ENCODE peak calls at places on chromosomes 3 and 15, in six cellular contexts. A is heart left ventricle, R is H1, V is IMR-90, C is uterus, Z is K562. N is an unnamed sample. For H3K9me3, the result is how much of the 10 kb centered on the place peaks cover.

GRCh38 chr3:51819709-51820406 is 40.8 kb upstream of the IQCF6 start:
- DNase-seq in A (no peak), R (peak), V (no peak), C (no peak), Z (peak), N (peak)

GRCh38 chr15:29986946-29987345 is 95.8 kb upstream of the GOLGA8J start:
- DNase-seq in A (no peak), R (no peak), V (no peak), C (no peak), Z (no peak), N (no peak)

GRCh38 chr3:70138606-70139005 is 139.1 kb downstream of the SAMMSON start:
- DNase-seq in A (no peak), R (no peak), V (no peak), C (no peak), Z (no peak), N (no peak)

GRCh38 chr3:11367116-11367781 is 95.1 kb downstream of the ATG7 start:
- DNase-seq in A (peak), R (no peak), V (peak), C (peak), Z (no peak), N (no peak)

GRCh38 chr3:124928333-124929202 is 6.0 kb downstream of the MUC13 start:
- DNase-seq in A (peak), R (peak), V (peak), C (peak), Z (peak), N (no peak)

GRCh38 chr3:129240436-129240835 is 9.0 kb upstream of the COPG1 start:
- DNase-seq in A (peak), R (no peak), V (no peak), C (no peak), Z (no peak), N (no peak)

GRCh38 chr15:27686376-27686775 is 412.7 kb downstream of the OCA2 start:
- DNase-seq in A (no peak), R (no peak), V (peak), C (no peak), Z (no peak), N (no peak)

GRCh38 chr3:68007621-68008226 is 353.3 kb upstream of the SUCLG2 start:
- DNase-seq in A (no peak), R (peak), V (no peak), C (no peak), Z (no peak), N (no peak)

GRCh38 chr15:91561371-91562100 is 292.0 kb upstream of the SLCO3A1 start:
- DNase-seq in A (peak), R (no peak), V (peak), C (peak), Z (no peak), N (no peak)

GRCh38 chr3:127105996-127106855 is 86.7 kb upstream of the PRR23E start:
- DNase-seq in A (no peak), R (no peak), V (no peak), C (no peak), Z (no peak), N (no peak)

GRCh38 chr3:128282392-128283196 is 129.3 kb downstream of the EEFSEC start:
- DNase-seq in A (peak), R (peak), V (peak), C (peak), Z (no peak), N (peak)

GRCh38 chr3:151478376-151478702 is 17.5 kb upstream of the IGSF10 start:
- DNase-seq in A (no peak), R (no peak), V (no peak), C (no peak), Z (no peak), N (no peak)

GRCh38 chr3:30538787-30539186 is 67.6 kb upstream of the TGFBR2 start:
- DNase-seq in A (no peak), R (no peak), V (peak), C (no peak), Z (no peak), N (no peak)

GRCh38 chr15:62430552-62430951 is 265.5 kb upstream of the C2CD4B start:
- DNase-seq in A (no peak), R (no peak), V (no peak), C (no peak), Z (no peak), N (no peak)

GRCh38 chr15:25624504-25625172 is 185.8 kb upstream of the UBE3A start:
- DNase-seq in A (peak), R (no peak), V (no peak), C (no peak), Z (no peak), N (no peak)

GRCh38 chr3:162996368-162996767 is 1499.8 kb downstream of the OTOL1 start:
- DNase-seq in A (no peak), R (no peak), V (no peak), C (no peak), Z (no peak), N (no peak)

GRCh38 chr3:123576119-123576518 is 8.7 kb downstream of the HACD2 start:
- DNase-seq in A (no peak), R (no peak), V (peak), C (no peak), Z (no peak), N (no peak)

GRCh38 chr3:194075802-194076460 is 60.0 kb upstream of the HES1 start:
- DNase-seq in A (no peak), R (no peak), V (no peak), C (no peak), Z (peak), N (no peak)

GRCh38 chr3:82259994-82260393 is 498.5 kb upstream of the GBE1 start:
- DNase-seq in A (no peak), R (no peak), V (no peak), C (no peak), Z (no peak), N (no peak)

GRCh38 chr3:28050895-28051294 is 190.5 kb upstream of the CMC1 start:
- DNase-seq in A (no peak), R (no peak), V (peak), C (no peak), Z (no peak), N (no peak)

GRCh38 chr3:52044869-52045616 is 11.3 kb downstream of the DUSP7 start:
- DNase-seq in A (no peak), R (peak), V (no peak), C (no peak), Z (no peak), N (no peak)

GRCh38 chr3:192168202-192168601 is 559.1 kb downstream of the FGF12 start:
- DNase-seq in A (no peak), R (no peak), V (no peak), C (no peak), Z (no peak), N (no peak)

GRCh38 chr15:48478581-48478980 is 147.4 kb downstream of the DUT start:
- DNase-seq in A (no peak), R (no peak), V (no peak), C (no peak), Z (no peak), N (no peak)

DNA sequence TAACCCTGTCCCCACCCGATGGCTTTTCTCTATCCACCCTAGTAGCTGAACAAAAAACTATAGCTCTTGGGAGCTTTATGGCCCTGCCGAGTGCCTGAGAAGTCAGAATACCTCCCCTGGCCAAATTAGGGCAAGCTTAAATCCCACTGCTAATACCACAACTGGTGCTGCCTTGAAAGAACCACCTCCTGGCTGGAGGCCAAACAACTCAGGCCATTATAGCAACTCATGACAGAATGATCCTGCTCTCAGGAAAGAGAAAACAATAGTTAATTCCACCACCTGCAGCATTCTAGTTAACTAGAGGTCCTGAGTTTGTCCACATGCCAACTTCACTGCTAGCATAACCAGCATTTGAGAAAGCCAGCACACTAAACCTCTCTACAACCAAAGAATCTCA is 123.2 kb downstream of the RTP4 start:
- DNase-seq in A (no peak), R (no peak), V (no peak), C (no peak), Z (no peak), N (peak)
- H3K9me3 ChIP-seq in A (under half), R (under half), V (under half), C (under half), Z (under half), N (under half)

GRCh38 chr15:90071220-90071807 is 31.0 kb downstream of the IDH2 start:
- DNase-seq in A (peak), R (no peak), V (peak), C (peak), Z (peak), N (no peak)

GRCh38 chr15:90067181-90067952 is 34.9 kb downstream of the IDH2 start:
- DNase-seq in A (no peak), R (no peak), V (no peak), C (no peak), Z (no peak), N (no peak)

GRCh38 chr15:90065682-90066049 is 36.6 kb downstream of the IDH2 start:
- DNase-seq in A (no peak), R (no peak), V (no peak), C (no peak), Z (no peak), N (no peak)

GRCh38 chr15:90064931-90065681 is 37.2 kb downstream of the IDH2 start:
- DNase-seq in A (peak), R (no peak), V (no peak), C (peak), Z (no peak), N (no peak)

GRCh38 chr15:90067953-90068613 is 34.2 kb downstream of the IDH2 start:
- DNase-seq in A (no peak), R (no peak), V (no peak), C (no peak), Z (no peak), N (no peak)
- TF ChIP-seq POLR2A in A (no peak), R (no peak), V (no peak), C (no peak), Z (no peak), N (no peak)

GRCh38 chr3:3665961-3666640 is 133.1 kb upstream of the LRRN1 start:
- DNase-seq in A (peak), R (no peak), V (no peak), C (no peak), Z (no peak), N (no peak)
- H3K9me3 ChIP-seq in A (under half), R (under half), V (under half), C (under half), Z (under half), N (under half)

DNA sequence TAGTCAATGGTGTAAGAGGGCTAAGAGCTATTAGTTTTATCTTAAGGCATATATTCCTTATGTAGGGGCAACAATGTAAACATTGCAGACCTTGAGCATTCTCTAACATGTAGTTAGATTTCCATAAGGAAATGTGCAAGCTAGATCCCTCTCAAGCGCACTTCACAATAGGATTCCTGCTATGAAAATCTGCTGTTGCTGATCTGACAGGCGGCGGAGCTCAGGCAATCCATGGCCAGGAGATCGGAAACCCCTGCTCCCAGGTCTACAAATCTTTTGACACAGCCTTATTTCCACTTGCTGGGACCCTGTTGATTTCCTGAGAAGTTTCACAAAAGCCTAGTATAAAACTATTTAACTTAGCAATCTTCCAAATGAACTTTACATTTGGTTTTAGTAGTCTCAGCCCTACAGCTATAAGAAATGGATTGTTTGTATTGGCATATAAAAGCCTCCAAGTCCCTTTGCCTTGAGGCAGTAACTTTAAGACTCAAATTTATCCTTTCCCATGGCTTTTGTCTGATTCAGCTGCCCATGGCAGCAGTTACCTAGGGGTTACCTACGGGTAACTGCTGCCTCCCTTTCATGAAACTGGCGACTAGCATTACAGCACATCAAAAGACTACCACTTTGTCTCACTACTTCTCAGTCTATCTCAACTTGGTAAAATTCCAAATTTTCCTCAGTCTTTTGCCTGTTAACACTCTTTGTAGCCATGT is 22.7 kb downstream of the TRA2B start:
- DNase-seq in A (no peak), R (no peak), V (no peak), C (no peak), Z (no peak), N (no peak)
- TF ChIP-seq POLR2A in A (no peak), R (no peak), V (peak), C (no peak), Z (peak), N (no peak)

GRCh38 chr3:1272541-1273265 is 179.9 kb downstream of the CNTN6 start:
- DNase-seq in A (no peak), R (no peak), V (no peak), C (no peak), Z (no peak), N (no peak)
- H3K9me3 ChIP-seq in A (under half), R (under half), V (under half), C (under half), Z (under half), N (under half)

DNA sequence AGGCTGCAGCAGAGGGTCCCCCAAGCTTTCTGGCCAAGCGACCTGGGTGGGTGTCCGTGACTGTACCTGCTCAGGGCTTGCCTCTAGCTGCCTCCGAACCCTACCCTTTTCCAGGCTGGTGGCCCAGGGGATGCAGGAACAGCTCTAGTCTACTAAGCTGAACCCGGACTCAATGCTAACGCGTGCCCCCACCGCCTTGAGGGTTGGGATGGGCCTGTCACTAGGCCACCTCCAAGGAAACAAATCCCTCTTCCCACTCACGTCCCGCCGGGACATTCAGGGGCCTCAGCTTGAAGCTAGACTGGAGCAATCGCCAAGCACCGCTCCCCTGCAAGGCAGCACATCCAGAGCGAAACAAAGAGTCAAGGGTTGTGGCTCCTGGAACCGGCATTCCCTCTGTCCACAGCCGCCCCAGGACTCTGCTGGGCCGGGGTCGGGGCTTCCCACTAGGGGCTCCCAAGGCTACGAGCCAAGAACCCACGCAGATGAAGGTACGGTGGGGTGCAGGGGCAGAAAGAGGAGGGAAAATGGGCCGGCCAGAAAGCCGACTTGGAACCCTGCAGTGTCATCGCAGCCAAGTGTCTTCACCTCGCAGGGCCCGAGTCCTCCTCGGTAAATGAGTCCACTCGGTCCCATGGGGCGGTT is 2.9 kb downstream of the FBXL22 start:
- DNase-seq in A (no peak), R (peak), V (no peak), C (no peak), Z (no peak), N (no peak)
- TF ChIP-seq POLR2A in A (no peak), R (no peak), V (no peak), C (no peak), Z (no peak), N (no peak)

GRCh38 chr15:23536659-23537058 is 28.8 kb upstream of the MKRN3 start:
- DNase-seq in A (no peak), R (no peak), V (no peak), C (no peak), Z (no peak), N (no peak)

GRCh38 chr15:23529891-23530290 is 35.6 kb upstream of the MKRN3 start:
- DNase-seq in A (no peak), R (no peak), V (no peak), C (no peak), Z (no peak), N (no peak)

DNA sequence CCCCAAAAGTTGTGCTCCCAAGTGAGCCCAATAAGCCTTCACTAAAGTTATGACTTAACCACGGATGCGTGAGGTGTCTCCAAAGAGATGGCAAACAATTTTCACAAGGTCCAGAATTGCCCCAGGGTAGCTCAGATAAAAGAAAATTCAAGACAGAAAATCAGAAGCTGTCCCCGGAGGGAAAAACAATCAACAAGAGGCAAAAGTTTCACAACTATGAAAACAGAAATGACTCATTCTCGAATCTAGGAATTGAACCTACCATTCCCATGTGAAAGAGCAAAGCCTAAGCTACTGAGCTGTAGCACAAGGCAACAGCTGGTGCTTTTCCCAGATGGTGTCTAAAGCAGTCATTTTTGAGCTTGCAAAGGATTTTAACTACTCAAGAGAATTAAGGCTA is 33.5 kb upstream of the MKRN3 start:
- DNase-seq in A (no peak), R (no peak), V (no peak), C (no peak), Z (no peak), N (no peak)
- H3K9me3 ChIP-seq in A (under half), R (under half), V (under half), C (under half), Z (under half), N (under half)

DNA sequence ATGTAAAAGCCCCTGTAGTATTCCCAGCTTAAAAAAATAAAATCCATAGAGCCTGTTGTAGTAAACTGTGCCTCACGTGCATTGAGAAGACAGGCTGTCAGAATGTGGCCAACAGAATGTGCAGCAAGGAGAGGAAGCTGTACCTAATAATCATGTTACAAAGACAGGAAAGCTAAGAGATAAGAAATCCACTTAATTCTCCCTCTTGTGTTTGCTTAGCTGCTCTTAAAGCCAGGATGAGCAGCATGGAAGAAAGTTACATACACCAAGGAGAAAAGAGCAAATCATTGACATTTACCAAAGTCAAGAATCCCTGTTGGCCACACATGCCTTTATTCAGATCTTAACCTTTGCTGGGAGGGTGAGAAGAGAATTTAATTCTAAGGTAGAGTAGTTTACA is 85.9 kb downstream of the TNIK start:
- DNase-seq in A (no peak), R (no peak), V (peak), C (no peak), Z (no peak), N (no peak)
- TF ChIP-seq POLR2A in A (no peak), R (no peak), V (no peak), C (no peak), Z (no peak), N (no peak)

GRCh38 chr15:46853600-46853999 is 863.7 kb upstream of the SEMA6D start:
- DNase-seq in A (no peak), R (no peak), V (no peak), C (no peak), Z (no peak), N (no peak)
- H3K9me3 ChIP-seq in A (under half), R (under half), V (under half), C (under half), Z (under half), N (under half)

N was measured in esophagus muscularis mucosa.